ENCODE peak calls at places on chromosomes 12 and 14, in four cellular contexts. F is ascending aorta; M is CD8-positive, alpha-beta T cell; T is endothelial cell of umbilical vein. B is an unnamed sample.

GRCh38 chr12:83700858-83701257 is 1014.2 kb downstream of the TMTC2 start:
- DNase-seq in F (no peak), M (no peak), T (no peak), B (no peak)

GRCh38 chr14:63899953-63900352 is 47.1 kb downstream of the SYNE2 start:
- DNase-seq in F (no peak), M (no peak), T (no peak), B (no peak)

GRCh38 chr14:72075649-72076334 is 143.6 kb downstream of the RGS6 start:
- DNase-seq in F (no peak), M (no peak), T (no peak), B (no peak)

GRCh38 chr14:75610839-75611238 is 32.4 kb downstream of the FLVCR2 start:
- DNase-seq in F (no peak), M (no peak), T (no peak), B (no peak)

GRCh38 chr12:96083020-96083489 is 47.7 kb upstream of the LTA4H start:
- DNase-seq in F (no peak), M (no peak), T (no peak), B (no peak)

GRCh38 chr12:71128191-71128590 is 29.6 kb downstream of the TSPAN8 start:
- DNase-seq in F (no peak), M (no peak), T (no peak), B (no peak)

GRCh38 chr14:100776681-100777365 is 49.1 kb upstream of the MEG3 start:
- DNase-seq in F (no peak), M (no peak), T (no peak), B (no peak)

GRCh38 chr12:22733756-22734155 is 108.8 kb downstream of the ETNK1 start:
- DNase-seq in F (no peak), M (no peak), T (no peak), B (no peak)

GRCh38 chr14:64713677-64714076 is 9.5 kb downstream of the PLEKHG3 start:
- DNase-seq in F (no peak), M (no peak), T (no peak), B (no peak)

GRCh38 chr12:84497819-84498218 is 414.8 kb downstream of the SLC6A15 start:
- DNase-seq in F (no peak), M (no peak), T (peak; percentile 7), B (no peak)

GRCh38 chr14:89371600-89371999 is 45.4 kb downstream of the FOXN3 start:
- DNase-seq in F (no peak), M (no peak), T (no peak), B (no peak)

GRCh38 chr14:92692822-92693226 is 55.6 kb downstream of the LGMN start:
- DNase-seq in F (no peak), M (peak; percentile 45), T (peak; percentile 67), B (no peak)

GRCh38 chr12:104687823-104688573 is 231.2 kb downstream of the CHST11 start:
- DNase-seq in F (no peak), M (peak; percentile 38), T (no peak), B (peak; percentile 18)

GRCh38 chr12:19757317-19757877 is 318.1 kb downstream of the AEBP2 start:
- DNase-seq in F (no peak), M (no peak), T (peak; percentile 64), B (no peak)

DNA sequence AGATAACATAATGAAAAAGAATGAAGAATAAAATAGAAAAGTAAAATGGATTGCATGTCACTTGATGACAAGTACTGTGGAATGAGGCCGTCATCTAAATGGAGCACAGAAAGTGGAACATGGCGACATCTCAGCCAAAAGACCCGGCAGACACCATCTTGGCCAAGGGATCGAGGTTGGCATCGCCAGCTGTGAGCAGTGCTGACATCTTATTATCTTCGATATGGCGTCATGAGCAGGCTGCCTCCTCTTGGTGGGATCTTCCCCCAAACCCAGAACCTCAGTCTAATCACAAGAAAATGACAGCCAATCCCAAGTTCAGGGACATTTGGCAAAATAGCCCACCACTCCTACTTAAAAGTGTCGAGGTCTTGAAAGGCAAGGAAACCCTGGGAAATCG is 15.1 kb downstream of the SERPINA5 start:
- DNase-seq in F (no peak), M (no peak), T (no peak), B (no peak)
- H3K4me1 ChIP-seq in F (peaks cover 24% of the 10 kb centered on the region), M (no peaks in the 10 kb centered on the region), T (peaks cover 27% of the 10 kb centered on the region), B (no peaks in the 10 kb centered on the region)

GRCh38 chr14:98510392-98510791 is 761.6 kb downstream of the BCL11B start:
- DNase-seq in F (no peak), M (no peak), T (no peak), B (no peak)
- H3K27ac ChIP-seq in F (no peak overlapping the region), M (no peak overlapping the region), T (no peak overlapping the region), B (no peak overlapping the region)

DNA sequence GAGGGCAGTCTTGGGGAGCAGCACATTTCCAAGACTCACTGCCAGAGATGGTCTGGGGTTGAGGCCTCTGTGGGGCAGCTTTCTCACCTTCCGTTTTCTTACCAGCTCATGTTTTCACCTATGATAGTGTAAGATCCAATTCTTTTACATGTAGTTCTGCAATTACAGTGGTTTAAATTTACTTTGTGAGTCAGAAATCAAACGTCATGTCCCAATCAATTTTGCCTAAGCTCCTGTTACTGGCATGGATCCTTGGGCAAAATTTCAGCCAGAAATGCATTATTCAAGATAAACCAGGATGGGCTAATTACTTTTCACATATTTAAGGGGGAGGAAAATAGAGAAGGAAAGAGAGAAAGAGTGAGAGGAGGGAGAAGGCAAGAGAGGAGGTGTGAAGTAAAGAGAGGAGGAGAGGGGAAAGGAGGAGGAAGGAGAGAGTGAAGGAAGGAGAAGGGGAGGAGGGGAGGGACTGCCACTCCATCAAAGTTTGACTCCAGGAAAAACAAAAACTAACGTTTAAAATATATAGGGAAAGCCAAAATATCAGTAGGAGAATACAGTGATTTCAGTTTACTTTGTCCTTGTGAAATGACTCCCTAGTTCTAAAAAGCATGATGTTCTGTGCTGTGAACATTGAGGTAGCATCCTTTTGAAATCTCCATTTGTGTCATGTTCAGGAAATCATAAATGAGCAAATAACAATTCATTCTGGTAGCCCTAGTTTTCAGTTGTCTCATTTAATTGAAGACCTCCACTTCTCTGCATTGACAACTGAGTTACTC is 2.9 kb downstream of the BMAL2 start:
- DNase-seq in F (no peak), M (no peak), T (no peak), B (no peak)
- H3K4me1 ChIP-seq in F (peaks cover 17% of the 10 kb centered on the region), M (peaks cover 11% of the 10 kb centered on the region), T (peaks cover 27% of the 10 kb centered on the region), B (peaks cover 6% of the 10 kb centered on the region)

GRCh38 chr14:105220699-105221597 is 27.4 kb upstream of the BTBD6 start:
- DNase-seq in F (no peak), M (no peak), T (no peak), B (no peak)

GRCh38 chr14:105223770-105224544 is 24.4 kb upstream of the BTBD6 start:
- DNase-seq in F (no peak), M (no peak), T (no peak), B (no peak)

GRCh38 chr14:105219753-105220152 is 28.6 kb upstream of the BTBD6 start:
- DNase-seq in F (no peak), M (no peak), T (no peak), B (no peak)

GRCh38 chr14:105223260-105223659 is 25.1 kb upstream of the BTBD6 start:
- DNase-seq in F (no peak), M (no peak), T (no peak), B (no peak)

DNA sequence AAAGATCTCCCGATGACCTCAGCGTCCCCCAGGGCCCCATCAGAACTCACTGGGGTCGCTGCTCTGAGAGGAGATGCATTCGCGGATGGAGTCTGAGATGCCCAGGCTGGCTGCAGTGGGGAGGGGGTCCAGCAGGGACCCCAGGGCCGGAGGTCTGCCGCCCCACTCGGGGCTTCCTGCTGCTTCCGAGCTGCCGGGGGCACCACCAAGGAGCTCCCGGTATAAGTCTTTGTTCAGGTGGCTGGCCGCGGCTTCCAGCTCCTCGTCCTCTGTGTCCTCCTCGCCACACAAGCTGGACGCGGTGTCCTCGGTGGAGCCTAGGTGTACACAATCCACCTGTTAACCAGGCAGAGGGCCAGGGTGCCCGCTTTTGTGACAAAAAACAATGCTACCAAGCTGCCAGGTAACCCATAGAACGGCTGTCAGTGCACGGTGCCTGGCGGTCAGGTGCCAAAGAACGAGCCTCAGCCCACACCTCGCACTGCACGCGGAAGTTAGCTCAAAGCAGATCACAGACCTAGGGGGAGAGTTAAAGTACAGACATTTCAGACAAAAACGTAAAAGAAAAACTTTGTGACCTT is 26.6 kb upstream of the BTBD6 start:
- DNase-seq in F (no peak), M (no peak), T (no peak), B (no peak)
- H3K27ac ChIP-seq in F (no peak overlapping the region), M (no peak overlapping the region), T (no peak overlapping the region), B (no peak overlapping the region)

DNA sequence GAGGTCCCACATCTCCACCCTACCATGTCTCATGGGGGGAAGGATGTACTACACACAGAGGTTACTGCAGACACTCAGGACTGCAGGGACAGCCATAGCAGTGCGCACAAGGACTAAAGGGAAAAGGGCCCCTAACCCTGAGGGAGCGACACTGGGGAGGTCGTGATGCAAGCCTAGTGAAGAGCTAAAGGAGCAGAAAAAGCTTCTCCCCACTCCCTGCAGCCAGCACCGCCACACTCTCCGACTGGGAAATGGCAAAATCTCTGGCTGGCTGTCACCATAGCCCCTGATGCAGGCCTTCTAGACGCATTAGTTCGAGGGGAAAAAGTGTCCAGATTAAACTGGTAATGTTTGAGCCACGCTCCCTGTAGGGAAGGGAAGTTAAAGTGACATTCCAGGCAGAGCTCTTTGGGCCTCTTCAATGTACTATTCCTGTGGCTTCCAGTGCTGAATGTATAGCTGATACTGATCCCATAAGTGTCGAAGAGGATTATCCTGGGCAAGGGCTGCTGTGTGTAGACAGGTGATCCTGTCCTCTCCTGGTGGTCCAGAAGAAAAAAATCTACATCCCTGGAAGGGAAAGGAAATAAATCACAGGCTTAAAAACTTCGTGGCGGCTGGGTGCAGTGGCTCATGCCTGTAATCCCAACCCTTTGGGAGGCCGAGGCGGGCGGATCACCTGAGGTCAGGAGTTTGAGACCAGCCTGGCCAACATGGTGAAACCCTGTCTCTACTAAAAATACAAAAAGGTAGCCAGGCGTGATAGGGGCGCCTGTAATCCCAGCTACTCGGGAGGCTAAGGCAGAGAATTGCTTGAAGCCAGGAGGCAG is 5.4 kb downstream of the POMT2 start:
- DNase-seq in F (no peak), M (no peak), T (no peak), B (no peak)
- H3K4me1 ChIP-seq in F (peaks cover 11% of the 10 kb centered on the region), M (peaks cover 6% of the 10 kb centered on the region), T (peaks cover 9% of the 10 kb centered on the region), B (no peaks in the 10 kb centered on the region)

B was measured in effector memory CD4-positive, alpha-beta T cell.